ENCODE peak calls at places on chromosomes 12 and 14, in eight cellular contexts. One of them, this sample, is unnamed.

GRCh38 chr12:31872831-31873604 is 86.2 kb upstream of the RESF1 start:
- DNase-seq in IMR-90: no peak
- DNase-seq in NT2/D1: no peak
- DNase-seq in psoas muscle: no peak
- DNase-seq in ascending aorta: no peak
- DNase-seq in fibroblast of lung: no peak
- DNase-seq in GM23338: no peak
- DNase-seq in A549: no peak
- DNase-seq in this sample: no peak

GRCh38 chr12:4947297-4947696 is 37.6 kb downstream of the KCNA1 start:
- DNase-seq in IMR-90: no peak
- DNase-seq in NT2/D1: no peak
- DNase-seq in psoas muscle: no peak
- DNase-seq in ascending aorta: no peak
- DNase-seq in fibroblast of lung: no peak
- DNase-seq in GM23338: no peak
- DNase-seq in A549: no peak
- DNase-seq in this sample: no peak

GRCh38 chr14:68621400-68622365 is 171.2 kb downstream of the ZFP36L1 start:
- DNase-seq in IMR-90: peak; percentile 79
- DNase-seq in NT2/D1: no peak
- DNase-seq in psoas muscle: no peak
- DNase-seq in ascending aorta: peak; percentile 45
- DNase-seq in fibroblast of lung: peak; percentile 81
- DNase-seq in GM23338: no peak
- DNase-seq in A549: no peak
- DNase-seq in this sample: peak; percentile 81

GRCh38 chr12:8780389-8780788 is 42.0 kb upstream of the A2ML1 start:
- DNase-seq in IMR-90: peak; percentile 44
- DNase-seq in NT2/D1: peak; percentile 80
- DNase-seq in psoas muscle: no peak
- DNase-seq in ascending aorta: no peak
- DNase-seq in fibroblast of lung: peak; percentile 56
- DNase-seq in GM23338: peak; percentile 78
- DNase-seq in A549: peak; percentile 58
- DNase-seq in this sample: no peak

GRCh38 chr14:103045387-103045869 is 11.9 kb downstream of the CDC42BPB start:
- DNase-seq in IMR-90: no peak
- DNase-seq in NT2/D1: no peak
- DNase-seq in psoas muscle: no peak
- DNase-seq in ascending aorta: no peak
- DNase-seq in fibroblast of lung: no peak
- DNase-seq in GM23338: no peak
- DNase-seq in A549: no peak
- DNase-seq in this sample: no peak

GRCh38 chr12:103758310-103759089 is 82.5 kb downstream of the NT5DC3 start:
- DNase-seq in IMR-90: no peak
- DNase-seq in NT2/D1: no peak
- DNase-seq in psoas muscle: peak; percentile 46
- DNase-seq in ascending aorta: no peak
- DNase-seq in fibroblast of lung: no peak
- DNase-seq in GM23338: peak; percentile 51
- DNase-seq in A549: no peak
- DNase-seq in this sample: no peak

GRCh38 chr12:100267603-100268281 is 765 bp downstream of the SCYL2 start:
- DNase-seq in IMR-90: peak; percentile 37
- DNase-seq in NT2/D1: no peak
- DNase-seq in psoas muscle: no peak
- DNase-seq in ascending aorta: no peak
- DNase-seq in fibroblast of lung: peak; percentile 37
- DNase-seq in GM23338: peak; percentile 39
- DNase-seq in A549: no peak
- DNase-seq in this sample: peak; percentile 66

GRCh38 chr12:94636462-94637085 is 13.8 kb downstream of the TMCC3 start:
- DNase-seq in IMR-90: no peak
- DNase-seq in NT2/D1: no peak
- DNase-seq in psoas muscle: no peak
- DNase-seq in ascending aorta: no peak
- DNase-seq in fibroblast of lung: peak; percentile 45
- DNase-seq in GM23338: no peak
- DNase-seq in A549: no peak
- DNase-seq in this sample: no peak

GRCh38 chr14:90536511-90537191 is 139.8 kb downstream of the CALM1 start:
- DNase-seq in IMR-90: no peak
- DNase-seq in NT2/D1: no peak
- DNase-seq in psoas muscle: no peak
- DNase-seq in ascending aorta: no peak
- DNase-seq in fibroblast of lung: no peak
- DNase-seq in GM23338: no peak
- DNase-seq in A549: no peak
- DNase-seq in this sample: no peak

GRCh38 chr12:104462931-104463339 is 6.2 kb downstream of the CHST11 start:
- DNase-seq in IMR-90: no peak
- DNase-seq in NT2/D1: no peak
- DNase-seq in psoas muscle: no peak
- DNase-seq in ascending aorta: no peak
- DNase-seq in fibroblast of lung: no peak
- DNase-seq in GM23338: no peak
- DNase-seq in A549: no peak
- DNase-seq in this sample: no peak

GRCh38 chr12:31003861-31004640 is 69.6 kb upstream of the DDX11 start:
- DNase-seq in IMR-90: no peak
- DNase-seq in NT2/D1: no peak
- DNase-seq in psoas muscle: no peak
- DNase-seq in ascending aorta: no peak
- DNase-seq in fibroblast of lung: no peak
- DNase-seq in GM23338: no peak
- DNase-seq in A549: no peak
- DNase-seq in this sample: no peak

GRCh38 chr12:124504273-124505000 is 63.0 kb downstream of the NCOR2 start:
- DNase-seq in IMR-90: no peak
- DNase-seq in NT2/D1: no peak
- DNase-seq in psoas muscle: no peak
- DNase-seq in ascending aorta: no peak
- DNase-seq in fibroblast of lung: no peak
- DNase-seq in GM23338: peak; percentile 59
- DNase-seq in A549: no peak
- DNase-seq in this sample: no peak

GRCh38 chr12:124502379-124502778 is 65.0 kb downstream of the NCOR2 start:
- DNase-seq in IMR-90: no peak
- DNase-seq in NT2/D1: no peak
- DNase-seq in psoas muscle: no peak
- DNase-seq in ascending aorta: no peak
- DNase-seq in fibroblast of lung: no peak
- DNase-seq in GM23338: no peak
- DNase-seq in A549: no peak
- DNase-seq in this sample: peak; percentile 39

GRCh38 chr12:124505001-124505818 is 62.2 kb downstream of the NCOR2 start:
- DNase-seq in IMR-90: no peak
- DNase-seq in NT2/D1: no peak
- DNase-seq in psoas muscle: no peak
- DNase-seq in ascending aorta: no peak
- DNase-seq in fibroblast of lung: no peak
- DNase-seq in GM23338: no peak
- DNase-seq in A549: no peak
- DNase-seq in this sample: no peak

GRCh38 chr12:124501827-124502226 is 65.6 kb downstream of the NCOR2 start:
- DNase-seq in IMR-90: no peak
- DNase-seq in NT2/D1: no peak
- DNase-seq in psoas muscle: no peak
- DNase-seq in ascending aorta: no peak
- DNase-seq in fibroblast of lung: no peak
- DNase-seq in GM23338: no peak
- DNase-seq in A549: no peak
- DNase-seq in this sample: no peak

DNA sequence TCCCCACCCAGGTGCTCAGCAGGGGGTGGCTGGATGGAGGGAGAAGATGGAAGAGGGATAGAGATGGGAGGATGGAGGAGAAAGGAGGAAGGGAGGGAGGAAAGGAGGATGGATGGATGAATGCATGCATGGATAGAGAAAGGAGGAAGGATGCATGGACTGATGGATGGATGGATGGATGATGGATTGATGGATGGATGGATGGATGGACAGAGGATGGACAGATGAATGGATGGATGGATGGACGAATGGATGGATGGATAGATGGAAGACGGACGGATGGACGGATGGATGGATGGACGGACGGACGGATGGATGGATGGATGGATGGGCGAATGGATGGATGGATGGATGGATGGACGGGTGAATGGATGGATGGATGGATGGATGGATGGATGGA is 64.1 kb downstream of the NCOR2 start:
- DNase-seq in IMR-90: no peak
- DNase-seq in NT2/D1: no peak
- DNase-seq in psoas muscle: no peak
- DNase-seq in ascending aorta: no peak
- DNase-seq in fibroblast of lung: no peak
- DNase-seq in GM23338: no peak
- DNase-seq in A549: no peak
- DNase-seq in this sample: no peak
- H3K4me1 ChIP-seq in IMR-90: peaks cover 28% of the 10 kb centered on the region
- H3K4me1 ChIP-seq in NT2/D1: peaks cover 37% of the 10 kb centered on the region
- H3K4me1 ChIP-seq in psoas muscle: peaks cover 86% of the 10 kb centered on the region
- H3K4me1 ChIP-seq in ascending aorta: peaks cover 13% of the 10 kb centered on the region
- H3K4me1 ChIP-seq in fibroblast of lung: peaks cover 33% of the 10 kb centered on the region
- H3K4me1 ChIP-seq in GM23338: peaks cover 60% of the 10 kb centered on the region
- H3K4me1 ChIP-seq in A549: peaks cover 14% of the 10 kb centered on the region
- H3K4me1 ChIP-seq in this sample: peaks cover 34% of the 10 kb centered on the region

DNA sequence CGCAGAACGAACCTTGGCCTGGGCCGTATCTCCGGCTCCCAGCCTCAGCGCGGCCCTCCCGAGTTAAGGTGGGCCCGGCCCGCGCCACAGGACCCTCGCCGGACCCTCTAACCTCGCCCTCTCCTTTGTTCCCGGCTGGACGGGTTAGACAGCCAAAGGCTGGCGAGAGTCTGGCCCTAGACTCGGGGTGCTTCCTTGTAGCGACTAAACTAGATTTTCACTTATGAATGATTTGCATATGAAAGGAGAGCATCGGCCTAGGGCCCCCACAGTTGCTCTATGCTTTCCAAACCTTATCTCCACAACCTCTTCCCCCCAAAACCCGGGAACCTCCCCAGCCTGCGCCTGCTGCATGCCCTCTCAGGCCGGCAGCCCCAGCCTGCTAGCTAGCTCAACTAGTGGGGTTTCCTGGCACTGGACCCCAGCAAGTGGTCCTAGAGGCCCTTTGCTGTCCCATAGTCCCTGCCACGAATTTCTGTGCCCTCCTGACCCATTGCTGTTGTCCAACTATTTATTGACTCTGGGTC is 2.0 kb downstream of the HOXC5 start:
- DNase-seq in IMR-90: no peak
- DNase-seq in NT2/D1: no peak
- DNase-seq in psoas muscle: no peak
- DNase-seq in ascending aorta: no peak
- DNase-seq in fibroblast of lung: no peak
- DNase-seq in GM23338: peak; percentile 6
- DNase-seq in A549: no peak
- DNase-seq in this sample: no peak
- H3K4me1 ChIP-seq in IMR-90: no peaks in the 10 kb centered on the region
- H3K4me1 ChIP-seq in NT2/D1: peaks cover 12% of the 10 kb centered on the region
- H3K4me1 ChIP-seq in psoas muscle: peaks cover 6% of the 10 kb centered on the region
- H3K4me1 ChIP-seq in ascending aorta: no peaks in the 10 kb centered on the region
- H3K4me1 ChIP-seq in fibroblast of lung: peaks cover 2% of the 10 kb centered on the region
- H3K4me1 ChIP-seq in GM23338: peaks cover 25% of the 10 kb centered on the region
- H3K4me1 ChIP-seq in A549: peaks cover 7% of the 10 kb centered on the region
- H3K4me1 ChIP-seq in this sample: peaks cover 3% of the 10 kb centered on the region

GRCh38 chr12:108839011-108839889 is 18.1 kb downstream of the SSH1 start:
- DNase-seq in IMR-90: peak; percentile 58
- DNase-seq in NT2/D1: no peak
- DNase-seq in psoas muscle: peak; percentile 72
- DNase-seq in ascending aorta: peak; percentile 72
- DNase-seq in fibroblast of lung: peak; percentile 70
- DNase-seq in GM23338: no peak
- DNase-seq in A549: no peak
- DNase-seq in this sample: peak; percentile 84

GRCh38 chr12:108838194-108839010 is 19.0 kb downstream of the SSH1 start:
- DNase-seq in IMR-90: peak; percentile 100
- DNase-seq in NT2/D1: peak; percentile 73
- DNase-seq in psoas muscle: peak; percentile 92
- DNase-seq in ascending aorta: peak; percentile 95
- DNase-seq in fibroblast of lung: peak; percentile 99
- DNase-seq in GM23338: peak; percentile 61
- DNase-seq in A549: peak; percentile 99
- DNase-seq in this sample: peak; percentile 93

GRCh38 chr12:108839890-108840230 is 17.5 kb downstream of the SSH1 start:
- DNase-seq in IMR-90: no peak
- DNase-seq in NT2/D1: no peak
- DNase-seq in psoas muscle: no peak
- DNase-seq in ascending aorta: no peak
- DNase-seq in fibroblast of lung: no peak
- DNase-seq in GM23338: no peak
- DNase-seq in A549: no peak
- DNase-seq in this sample: peak; percentile 61

GRCh38 chr12:108842364-108842763 is 15.0 kb downstream of the SSH1 start:
- DNase-seq in IMR-90: no peak
- DNase-seq in NT2/D1: no peak
- DNase-seq in psoas muscle: no peak
- DNase-seq in ascending aorta: no peak
- DNase-seq in fibroblast of lung: no peak
- DNase-seq in GM23338: no peak
- DNase-seq in A549: no peak
- DNase-seq in this sample: no peak

DNA sequence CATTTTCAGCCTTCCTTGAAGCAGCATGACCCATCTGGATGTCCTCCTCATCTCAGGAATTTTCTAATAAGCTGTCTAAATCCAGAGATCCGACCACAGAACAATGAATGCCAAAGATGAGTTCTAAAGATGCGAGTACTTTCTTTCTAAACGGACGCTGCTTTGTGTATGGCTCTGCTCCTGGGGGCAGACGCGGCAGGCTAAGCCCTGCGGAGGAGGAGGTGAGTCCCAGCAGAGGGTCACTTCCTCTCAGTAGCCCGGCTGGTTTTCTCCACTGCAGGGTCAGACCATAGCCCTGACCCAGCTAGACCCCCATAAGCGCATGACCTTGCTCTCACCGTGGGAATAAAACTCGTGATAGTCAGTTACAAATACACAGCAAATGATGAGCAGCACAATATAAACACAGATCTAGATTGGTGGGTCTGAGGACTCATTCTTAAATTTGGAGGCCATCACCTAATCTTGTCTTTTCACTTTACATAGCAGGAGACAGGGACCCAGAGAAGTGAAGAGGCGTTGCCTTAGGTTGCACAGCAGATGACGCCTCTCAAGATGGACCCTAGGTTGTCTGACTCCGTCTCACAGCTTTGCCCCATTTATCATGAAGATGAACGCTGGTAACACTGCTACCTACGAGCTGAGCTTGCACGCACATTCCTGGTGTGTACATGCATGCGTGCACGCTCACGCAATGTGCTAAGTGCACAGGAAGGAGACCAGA is 16.6 kb downstream of the SSH1 start:
- DNase-seq in IMR-90: peak; percentile 53
- DNase-seq in NT2/D1: no peak
- DNase-seq in psoas muscle: no peak
- DNase-seq in ascending aorta: no peak
- DNase-seq in fibroblast of lung: no peak
- DNase-seq in GM23338: no peak
- DNase-seq in A549: no peak
- DNase-seq in this sample: peak; percentile 39
- H3K4me1 ChIP-seq in IMR-90: peaks cover 31% of the 10 kb centered on the region
- H3K4me1 ChIP-seq in NT2/D1: peaks cover 15% of the 10 kb centered on the region
- H3K4me1 ChIP-seq in psoas muscle: peaks cover 71% of the 10 kb centered on the region
- H3K4me1 ChIP-seq in ascending aorta: peaks cover 28% of the 10 kb centered on the region
- H3K4me1 ChIP-seq in fibroblast of lung: peaks cover 32% of the 10 kb centered on the region
- H3K4me1 ChIP-seq in GM23338: peaks cover 19% of the 10 kb centered on the region
- H3K4me1 ChIP-seq in A549: peaks cover 45% of the 10 kb centered on the region
- H3K4me1 ChIP-seq in this sample: peaks cover 27% of the 10 kb centered on the region

GRCh38 chr12:54030442-54030801 is 2.2 kb downstream of the HOXC6 start:
- DNase-seq in IMR-90: no peak
- DNase-seq in NT2/D1: no peak
- DNase-seq in psoas muscle: no peak
- DNase-seq in ascending aorta: no peak
- DNase-seq in fibroblast of lung: no peak
- DNase-seq in GM23338: no peak
- DNase-seq in A549: no peak
- DNase-seq in this sample: no peak
- H3K4me1 ChIP-seq in IMR-90: no peaks in the 10 kb centered on the region
- H3K4me1 ChIP-seq in NT2/D1: peaks cover 15% of the 10 kb centered on the region
- H3K4me1 ChIP-seq in psoas muscle: peaks cover 24% of the 10 kb centered on the region
- H3K4me1 ChIP-seq in ascending aorta: no peaks in the 10 kb centered on the region
- H3K4me1 ChIP-seq in fibroblast of lung: peaks cover 2% of the 10 kb centered on the region
- H3K4me1 ChIP-seq in GM23338: peaks cover 43% of the 10 kb centered on the region
- H3K4me1 ChIP-seq in A549: peaks cover 21% of the 10 kb centered on the region
- H3K4me1 ChIP-seq in this sample: peaks cover 4% of the 10 kb centered on the region